ENCODE peak calls at places on chromosome 18, in seven cellular contexts. One of them, this sample, is unnamed.

GRCh38 chr18:3604626-3605408 is 154.8 kb downstream of the TGIF1 start:
- DNase-seq in fibroblast of lung: peak; percentile 97
- DNase-seq in GM23248: peak; percentile 94
- DNase-seq in H9: no peak
- DNase-seq in AG04450: peak; percentile 90
- DNase-seq in HL-60: peak; percentile 98
- DNase-seq in foreskin keratinocyte: peak; percentile 91
- DNase-seq in this sample: peak; percentile 76

GRCh38 chr18:69222089-69222488 is 178.6 kb upstream of the DOK6 start:
- DNase-seq in fibroblast of lung: no peak
- DNase-seq in GM23248: no peak
- DNase-seq in H9: no peak
- DNase-seq in AG04450: no peak
- DNase-seq in HL-60: no peak
- DNase-seq in foreskin keratinocyte: no peak
- DNase-seq in this sample: no peak

GRCh38 chr18:49597556-49597955 is 35.7 kb downstream of the LIPG start:
- DNase-seq in fibroblast of lung: peak; percentile 44
- DNase-seq in GM23248: no peak
- DNase-seq in H9: no peak
- DNase-seq in AG04450: no peak
- DNase-seq in HL-60: no peak
- DNase-seq in foreskin keratinocyte: peak; percentile 87
- DNase-seq in this sample: no peak

GRCh38 chr18:24413148-24413547 is 13.3 kb upstream of the IMPACT start:
- DNase-seq in fibroblast of lung: no peak
- DNase-seq in GM23248: peak; percentile 38
- DNase-seq in H9: peak; percentile 56
- DNase-seq in AG04450: no peak
- DNase-seq in HL-60: no peak
- DNase-seq in foreskin keratinocyte: no peak
- DNase-seq in this sample: no peak

GRCh38 chr18:62450546-62451395 is 72.1 kb upstream of the ZCCHC2 start:
- DNase-seq in fibroblast of lung: peak; percentile 81
- DNase-seq in GM23248: peak; percentile 91
- DNase-seq in H9: no peak
- DNase-seq in AG04450: no peak
- DNase-seq in HL-60: peak; percentile 95
- DNase-seq in foreskin keratinocyte: peak; percentile 70
- DNase-seq in this sample: no peak

GRCh38 chr18:79747156-79747845 is 50.4 kb upstream of the KCNG2 start:
- DNase-seq in fibroblast of lung: no peak
- DNase-seq in GM23248: no peak
- DNase-seq in H9: no peak
- DNase-seq in AG04450: no peak
- DNase-seq in HL-60: no peak
- DNase-seq in foreskin keratinocyte: no peak
- DNase-seq in this sample: no peak

GRCh38 chr18:70491734-70492348 is 203.0 kb downstream of the SOCS6 start:
- DNase-seq in fibroblast of lung: peak; percentile 19
- DNase-seq in GM23248: peak; percentile 70
- DNase-seq in H9: peak; percentile 69
- DNase-seq in AG04450: no peak
- DNase-seq in HL-60: peak; percentile 35
- DNase-seq in foreskin keratinocyte: peak; percentile 17
- DNase-seq in this sample: no peak

GRCh38 chr18:8977166-8977565 is 125.3 kb upstream of the NDUFV2 start:
- DNase-seq in fibroblast of lung: no peak
- DNase-seq in GM23248: no peak
- DNase-seq in H9: no peak
- DNase-seq in AG04450: no peak
- DNase-seq in HL-60: no peak
- DNase-seq in foreskin keratinocyte: no peak
- DNase-seq in this sample: no peak

GRCh38 chr18:55343396-55344073 is 244.5 kb downstream of the TCF4 start:
- DNase-seq in fibroblast of lung: peak; percentile 48
- DNase-seq in GM23248: peak; percentile 66
- DNase-seq in H9: no peak
- DNase-seq in AG04450: no peak
- DNase-seq in HL-60: no peak
- DNase-seq in foreskin keratinocyte: peak; percentile 11
- DNase-seq in this sample: no peak

GRCh38 chr18:35494281-35494825 is 3.4 kb downstream of the INO80C start:
- DNase-seq in fibroblast of lung: no peak
- DNase-seq in GM23248: no peak
- DNase-seq in H9: no peak
- DNase-seq in AG04450: no peak
- DNase-seq in HL-60: no peak
- DNase-seq in foreskin keratinocyte: no peak
- DNase-seq in this sample: no peak

GRCh38 chr18:59700535-59700967 is 3.3 kb upstream of the CCBE1 start:
- DNase-seq in fibroblast of lung: no peak
- DNase-seq in GM23248: no peak
- DNase-seq in H9: no peak
- DNase-seq in AG04450: no peak
- DNase-seq in HL-60: no peak
- DNase-seq in foreskin keratinocyte: peak; percentile 74
- DNase-seq in this sample: no peak

GRCh38 chr18:2948038-2948437 is 64.9 kb downstream of the LPIN2 start:
- DNase-seq in fibroblast of lung: peak; percentile 37
- DNase-seq in GM23248: peak; percentile 55
- DNase-seq in H9: no peak
- DNase-seq in AG04450: no peak
- DNase-seq in HL-60: no peak
- DNase-seq in foreskin keratinocyte: peak; percentile 70
- DNase-seq in this sample: peak; percentile 45

GRCh38 chr18:59904051-59904601 is 4.3 kb downstream of the PMAIP1 start:
- DNase-seq in fibroblast of lung: no peak
- DNase-seq in GM23248: no peak
- DNase-seq in H9: no peak
- DNase-seq in AG04450: no peak
- DNase-seq in HL-60: no peak
- DNase-seq in foreskin keratinocyte: no peak
- DNase-seq in this sample: no peak

GRCh38 chr18:51032193-51032592 is 2.2 kb downstream of the SMAD4 start:
- DNase-seq in fibroblast of lung: no peak
- DNase-seq in GM23248: peak; percentile 25
- DNase-seq in H9: no peak
- DNase-seq in AG04450: no peak
- DNase-seq in HL-60: no peak
- DNase-seq in foreskin keratinocyte: no peak
- DNase-seq in this sample: no peak

GRCh38 chr18:29077344-29077743 is 900.4 kb upstream of the CDH2 start:
- DNase-seq in fibroblast of lung: no peak
- DNase-seq in GM23248: no peak
- DNase-seq in H9: no peak
- DNase-seq in AG04450: no peak
- DNase-seq in HL-60: no peak
- DNase-seq in foreskin keratinocyte: no peak
- DNase-seq in this sample: no peak

GRCh38 chr18:48949051-48949605 is 1.6 kb downstream of the SMAD7 start:
- DNase-seq in fibroblast of lung: no peak
- DNase-seq in GM23248: peak; percentile 67
- DNase-seq in H9: no peak
- DNase-seq in AG04450: no peak
- DNase-seq in HL-60: no peak
- DNase-seq in foreskin keratinocyte: no peak
- DNase-seq in this sample: no peak

GRCh38 chr18:51009071-51009470 is 20.9 kb upstream of the SMAD4 start:
- DNase-seq in fibroblast of lung: peak; percentile 50
- DNase-seq in GM23248: peak; percentile 35
- DNase-seq in H9: no peak
- DNase-seq in AG04450: no peak
- DNase-seq in HL-60: peak; percentile 80
- DNase-seq in foreskin keratinocyte: peak; percentile 54
- DNase-seq in this sample: no peak

GRCh38 chr18:48897531-48897930 is 53.2 kb downstream of the SMAD7 start:
- DNase-seq in fibroblast of lung: peak; percentile 46
- DNase-seq in GM23248: peak; percentile 51
- DNase-seq in H9: no peak
- DNase-seq in AG04450: no peak
- DNase-seq in HL-60: no peak
- DNase-seq in foreskin keratinocyte: no peak
- DNase-seq in this sample: no peak

GRCh38 chr18:59898093-59898492 is 1.7 kb upstream of the PMAIP1 start:
- DNase-seq in fibroblast of lung: no peak
- DNase-seq in GM23248: no peak
- DNase-seq in H9: no peak
- DNase-seq in AG04450: no peak
- DNase-seq in HL-60: no peak
- DNase-seq in foreskin keratinocyte: no peak
- DNase-seq in this sample: no peak

GRCh38 chr18:73733806-73734314 is 413.8 kb downstream of the FBXO15 start:
- DNase-seq in fibroblast of lung: peak; percentile 38
- DNase-seq in GM23248: no peak
- DNase-seq in H9: no peak
- DNase-seq in AG04450: no peak
- DNase-seq in HL-60: no peak
- DNase-seq in foreskin keratinocyte: no peak
- DNase-seq in this sample: no peak

GRCh38 chr18:11308499-11308898 is 159.1 kb upstream of the PIEZO2 start:
- DNase-seq in fibroblast of lung: peak; percentile 73
- DNase-seq in GM23248: peak; percentile 32
- DNase-seq in H9: no peak
- DNase-seq in AG04450: no peak
- DNase-seq in HL-60: no peak
- DNase-seq in foreskin keratinocyte: no peak
- DNase-seq in this sample: no peak

GRCh38 chr18:77067315-77068061 is 65.1 kb downstream of the MBP start:
- DNase-seq in fibroblast of lung: peak; percentile 96
- DNase-seq in GM23248: peak; percentile 97
- DNase-seq in H9: no peak
- DNase-seq in AG04450: peak; percentile 64
- DNase-seq in HL-60: no peak
- DNase-seq in foreskin keratinocyte: peak; percentile 72
- DNase-seq in this sample: no peak

GRCh38 chr18:63464434-63464833 is 12.3 kb upstream of the SERPINB5 start:
- DNase-seq in fibroblast of lung: no peak
- DNase-seq in GM23248: no peak
- DNase-seq in H9: no peak
- DNase-seq in AG04450: no peak
- DNase-seq in HL-60: no peak
- DNase-seq in foreskin keratinocyte: no peak
- DNase-seq in this sample: no peak
- H3K27ac ChIP-seq in fibroblast of lung: no peak overlapping the region
- H3K27ac ChIP-seq in GM23248: no peak overlapping the region
- H3K27ac ChIP-seq in H9: no peak overlapping the region
- H3K27ac ChIP-seq in AG04450: no peak overlapping the region
- H3K27ac ChIP-seq in HL-60: no peak overlapping the region
- H3K27ac ChIP-seq in foreskin keratinocyte: no peak overlapping the region
- H3K27ac ChIP-seq in this sample: no peak overlapping the region

GRCh38 chr18:37668971-37669747 is 103.6 kb upstream of the CELF4 start:
- DNase-seq in fibroblast of lung: no peak
- DNase-seq in GM23248: no peak
- DNase-seq in H9: peak; percentile 65
- DNase-seq in AG04450: no peak
- DNase-seq in HL-60: no peak
- DNase-seq in foreskin keratinocyte: no peak
- DNase-seq in this sample: no peak
- H3K27ac ChIP-seq in fibroblast of lung: no peak overlapping the region
- H3K27ac ChIP-seq in GM23248: no peak overlapping the region
- H3K27ac ChIP-seq in H9: no peak overlapping the region
- H3K27ac ChIP-seq in AG04450: no peak overlapping the region
- H3K27ac ChIP-seq in HL-60: no peak overlapping the region
- H3K27ac ChIP-seq in foreskin keratinocyte: no peak overlapping the region
- H3K27ac ChIP-seq in this sample: no peak overlapping the region

GRCh38 chr18:36831139-36831538 is 2.2 kb downstream of the KIAA1328 start:
- DNase-seq in fibroblast of lung: peak; percentile 21
- DNase-seq in GM23248: peak; percentile 69
- DNase-seq in H9: no peak
- DNase-seq in AG04450: no peak
- DNase-seq in HL-60: no peak
- DNase-seq in foreskin keratinocyte: peak; percentile 39
- DNase-seq in this sample: peak; percentile 69

GRCh38 chr18:36828157-36828629 is 609 bp downstream of the TPGS2 start:
- DNase-seq in fibroblast of lung: peak; percentile 62
- DNase-seq in GM23248: peak; percentile 78
- DNase-seq in H9: peak; percentile 53
- DNase-seq in AG04450: no peak
- DNase-seq in HL-60: no peak
- DNase-seq in foreskin keratinocyte: peak; percentile 54
- DNase-seq in this sample: no peak

GRCh38 chr18:36829362-36830140 is 624 bp downstream of the KIAA1328 start:
- DNase-seq in fibroblast of lung: peak; percentile 31
- DNase-seq in GM23248: peak; percentile 63
- DNase-seq in H9: no peak
- DNase-seq in AG04450: no peak
- DNase-seq in HL-60: no peak
- DNase-seq in foreskin keratinocyte: no peak
- DNase-seq in this sample: no peak

GRCh38 chr18:36828630-36829361 is at the start of the genes KIAA1328 and TPGS2:
- DNase-seq in fibroblast of lung: peak; percentile 86
- DNase-seq in GM23248: peak; percentile 95
- DNase-seq in H9: peak; percentile 87
- DNase-seq in AG04450: no peak
- DNase-seq in HL-60: peak; percentile 83
- DNase-seq in foreskin keratinocyte: peak; percentile 79
- DNase-seq in this sample: peak; percentile 29

GRCh38 chr18:36830141-36830495 is 1.2 kb downstream of the KIAA1328 start:
- DNase-seq in fibroblast of lung: no peak
- DNase-seq in GM23248: no peak
- DNase-seq in H9: no peak
- DNase-seq in AG04450: no peak
- DNase-seq in HL-60: no peak
- DNase-seq in foreskin keratinocyte: no peak
- DNase-seq in this sample: no peak
- H3K27ac ChIP-seq in fibroblast of lung: no peak overlapping the region
- H3K27ac ChIP-seq in GM23248: peak overlapping the region; percentile 69
- H3K27ac ChIP-seq in H9: no peak overlapping the region
- H3K27ac ChIP-seq in AG04450: no peak overlapping the region
- H3K27ac ChIP-seq in HL-60: no peak overlapping the region
- H3K27ac ChIP-seq in foreskin keratinocyte: peak overlapping the region; percentile 55
- H3K27ac ChIP-seq in this sample: no peak overlapping the region

GRCh38 chr18:57807336-57808117 is 4.4 kb upstream of the ATP8B1 start:
- DNase-seq in fibroblast of lung: peak; percentile 89
- DNase-seq in GM23248: peak; percentile 83
- DNase-seq in H9: no peak
- DNase-seq in AG04450: no peak
- DNase-seq in HL-60: no peak
- DNase-seq in foreskin keratinocyte: no peak
- DNase-seq in this sample: no peak

GRCh38 chr18:57805117-57805516 is 2.0 kb upstream of the ATP8B1 start:
- DNase-seq in fibroblast of lung: no peak
- DNase-seq in GM23248: no peak
- DNase-seq in H9: no peak
- DNase-seq in AG04450: no peak
- DNase-seq in HL-60: no peak
- DNase-seq in foreskin keratinocyte: no peak
- DNase-seq in this sample: no peak

GRCh38 chr18:57809190-57809589 is 6.1 kb upstream of the ATP8B1 start:
- DNase-seq in fibroblast of lung: peak; percentile 61
- DNase-seq in GM23248: no peak
- DNase-seq in H9: no peak
- DNase-seq in AG04450: no peak
- DNase-seq in HL-60: no peak
- DNase-seq in foreskin keratinocyte: no peak
- DNase-seq in this sample: no peak

GRCh38 chr18:57806201-57806890 is 3.2 kb upstream of the ATP8B1 start:
- DNase-seq in fibroblast of lung: no peak
- DNase-seq in GM23248: no peak
- DNase-seq in H9: no peak
- DNase-seq in AG04450: no peak
- DNase-seq in HL-60: no peak
- DNase-seq in foreskin keratinocyte: no peak
- DNase-seq in this sample: no peak

GRCh38 chr18:57806891-57807280 is 3.8 kb upstream of the ATP8B1 start:
- DNase-seq in fibroblast of lung: peak; percentile 88
- DNase-seq in GM23248: peak; percentile 94
- DNase-seq in H9: no peak
- DNase-seq in AG04450: no peak
- DNase-seq in HL-60: no peak
- DNase-seq in foreskin keratinocyte: peak; percentile 78
- DNase-seq in this sample: no peak
- H3K27ac ChIP-seq in fibroblast of lung: peak overlapping the region; percentile 81
- H3K27ac ChIP-seq in GM23248: peak overlapping the region; percentile 84
- H3K27ac ChIP-seq in H9: no peak overlapping the region
- H3K27ac ChIP-seq in AG04450: peak overlapping the region; percentile 89
- H3K27ac ChIP-seq in HL-60: no peak overlapping the region
- H3K27ac ChIP-seq in foreskin keratinocyte: no peak overlapping the region
- H3K27ac ChIP-seq in this sample: peak overlapping the region; percentile 48

This sample was measured in epithelial cell of prostate.